ENCODE peak calls at places on chromosomes 3 and 15, in five cellular contexts. One of them, this sample, is unnamed.

GRCh38 chr3:71393093-71393492 is 190.4 kb downstream of the FOXP1 start:
- DNase-seq in psoas muscle: no peak
- DNase-seq in breast epithelium: no peak
- DNase-seq in stomach: no peak
- DNase-seq in mesendoderm: no peak
- DNase-seq in this sample: no peak

GRCh38 chr3:135991621-135992020 is 26.1 kb downstream of the PPP2R3A start:
- DNase-seq in mesendoderm: no peak
- DNase-seq in psoas muscle: no peak
- DNase-seq in breast epithelium: no peak
- DNase-seq in stomach: no peak
- DNase-seq in this sample: no peak

GRCh38 chr3:115415246-115415645 is 208.1 kb upstream of the GAP43 start:
- DNase-seq in stomach: no peak
- DNase-seq in mesendoderm: no peak
- DNase-seq in breast epithelium: no peak
- DNase-seq in psoas muscle: no peak
- DNase-seq in this sample: no peak

GRCh38 chr15:51274956-51275355 is 63.4 kb downstream of the CYP19A1 start:
- DNase-seq in breast epithelium: no peak
- DNase-seq in mesendoderm: no peak
- DNase-seq in stomach: no peak
- DNase-seq in psoas muscle: no peak
- DNase-seq in this sample: no peak

GRCh38 chr3:64224826-64225606 is at the start of gene PRICKLE2:
- DNase-seq in stomach: peak; percentile 67
- DNase-seq in breast epithelium: peak; percentile 64
- DNase-seq in mesendoderm: peak; percentile 86
- DNase-seq in psoas muscle: peak; percentile 87
- DNase-seq in this sample: no peak

GRCh38 chr15:43465105-43465504 is 27.9 kb downstream of the TP53BP1 start:
- DNase-seq in psoas muscle: no peak
- DNase-seq in mesendoderm: no peak
- DNase-seq in stomach: no peak
- DNase-seq in breast epithelium: no peak
- DNase-seq in this sample: no peak

GRCh38 chr3:133447751-133448477 is 48.1 kb downstream of the BFSP2 start:
- DNase-seq in stomach: no peak
- DNase-seq in mesendoderm: no peak
- DNase-seq in breast epithelium: no peak
- DNase-seq in psoas muscle: no peak
- DNase-seq in this sample: no peak

GRCh38 chr15:69491051-69491505 is 38.5 kb downstream of the RPLP1 start:
- DNase-seq in mesendoderm: no peak
- DNase-seq in breast epithelium: no peak
- DNase-seq in stomach: no peak
- DNase-seq in psoas muscle: peak; percentile 81
- DNase-seq in this sample: no peak

GRCh38 chr15:58146734-58147133 is 8.6 kb downstream of the AQP9 start:
- DNase-seq in mesendoderm: peak; percentile 5
- DNase-seq in psoas muscle: no peak
- DNase-seq in stomach: no peak
- DNase-seq in breast epithelium: no peak
- DNase-seq in this sample: no peak

GRCh38 chr15:74964794-74965193 is 8.2 kb upstream of the RPP25 start:
- DNase-seq in stomach: no peak
- DNase-seq in mesendoderm: no peak
- DNase-seq in breast epithelium: no peak
- DNase-seq in psoas muscle: no peak
- DNase-seq in this sample: no peak

GRCh38 chr3:134029256-134029733 is 430 bp downstream of the SLCO2A1 start:
- DNase-seq in mesendoderm: peak; percentile 46
- DNase-seq in psoas muscle: no peak
- DNase-seq in stomach: no peak
- DNase-seq in breast epithelium: no peak
- DNase-seq in this sample: no peak

GRCh38 chr3:176807938-176808337 is 389.3 kb downstream of the TBL1XR1 start:
- DNase-seq in breast epithelium: no peak
- DNase-seq in stomach: no peak
- DNase-seq in mesendoderm: no peak
- DNase-seq in psoas muscle: no peak
- DNase-seq in this sample: no peak

GRCh38 chr3:88324788-88325187 is 175.0 kb downstream of the C3orf38 start:
- DNase-seq in stomach: no peak
- DNase-seq in psoas muscle: no peak
- DNase-seq in mesendoderm: no peak
- DNase-seq in breast epithelium: no peak
- DNase-seq in this sample: no peak

GRCh38 chr3:129015388-129016105 is 14.4 kb downstream of the EFCC1 start:
- DNase-seq in breast epithelium: no peak
- DNase-seq in stomach: no peak
- DNase-seq in psoas muscle: no peak
- DNase-seq in mesendoderm: peak; percentile 37
- DNase-seq in this sample: no peak

GRCh38 chr15:68354268-68354667 is 76.7 kb downstream of the FEM1B start:
- DNase-seq in mesendoderm: no peak
- DNase-seq in psoas muscle: no peak
- DNase-seq in breast epithelium: no peak
- DNase-seq in stomach: no peak
- DNase-seq in this sample: no peak

GRCh38 chr3:61872077-61872706 is 310.8 kb downstream of the PTPRG start:
- DNase-seq in stomach: no peak
- DNase-seq in psoas muscle: no peak
- DNase-seq in breast epithelium: no peak
- DNase-seq in mesendoderm: no peak
- DNase-seq in this sample: no peak

GRCh38 chr3:118269537-118270125 is 765.0 kb downstream of the IGSF11 start:
- DNase-seq in psoas muscle: no peak
- DNase-seq in stomach: no peak
- DNase-seq in breast epithelium: no peak
- DNase-seq in mesendoderm: no peak
- DNase-seq in this sample: no peak

GRCh38 chr3:8604006-8604405 is 40.6 kb downstream of the SSUH2 start:
- DNase-seq in mesendoderm: no peak
- DNase-seq in breast epithelium: no peak
- DNase-seq in stomach: no peak
- DNase-seq in psoas muscle: no peak
- DNase-seq in this sample: no peak

GRCh38 chr15:70516408-70517193 is 246.8 kb downstream of the UACA start:
- DNase-seq in breast epithelium: no peak
- DNase-seq in mesendoderm: no peak
- DNase-seq in psoas muscle: no peak
- DNase-seq in stomach: no peak
- DNase-seq in this sample: no peak

GRCh38 chr3:23743141-23743784 is 62.5 kb upstream of the UBE2E1 start:
- DNase-seq in mesendoderm: peak; percentile 68
- DNase-seq in psoas muscle: no peak
- DNase-seq in stomach: no peak
- DNase-seq in breast epithelium: no peak
- DNase-seq in this sample: no peak

GRCh38 chr3:155442066-155442465 is 148.6 kb upstream of the STRIT1 start:
- DNase-seq in breast epithelium: no peak
- DNase-seq in psoas muscle: no peak
- DNase-seq in mesendoderm: no peak
- DNase-seq in stomach: no peak
- DNase-seq in this sample: no peak

GRCh38 chr15:58410353-58410752 is 21.4 kb upstream of the LIPC start:
- DNase-seq in mesendoderm: no peak
- DNase-seq in psoas muscle: no peak
- DNase-seq in stomach: no peak
- DNase-seq in breast epithelium: no peak
- DNase-seq in this sample: no peak

DNA sequence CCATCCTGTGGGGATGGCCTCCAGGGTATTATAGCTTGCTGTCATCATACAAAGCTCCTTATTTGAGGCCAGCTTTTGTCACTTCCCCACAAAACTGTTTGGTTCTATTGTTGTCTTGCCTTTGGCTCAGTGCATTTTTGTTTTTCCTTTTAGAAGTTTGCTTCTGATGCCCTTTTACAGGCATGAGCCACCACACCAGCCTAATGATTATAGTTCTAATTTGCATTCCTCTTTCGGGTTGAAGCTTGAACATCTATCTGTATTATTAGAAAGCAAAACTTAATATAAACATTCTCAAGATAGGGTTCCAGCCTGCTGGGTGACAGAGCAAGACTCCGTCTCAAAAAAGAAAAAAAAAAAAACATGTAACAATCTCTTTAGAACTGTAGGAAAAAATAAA is 39.8 kb downstream of the SMARCC1 start:
- DNase-seq in psoas muscle: no peak
- DNase-seq in mesendoderm: no peak
- DNase-seq in breast epithelium: no peak
- DNase-seq in stomach: no peak
- DNase-seq in this sample: no peak
- H3K27ac ChIP-seq in psoas muscle: no peak overlapping the region
- H3K27ac ChIP-seq in mesendoderm: no peak overlapping the region
- H3K27ac ChIP-seq in breast epithelium: no peak overlapping the region
- H3K27ac ChIP-seq in stomach: no peak overlapping the region
- H3K27ac ChIP-seq in this sample: no peak overlapping the region

DNA sequence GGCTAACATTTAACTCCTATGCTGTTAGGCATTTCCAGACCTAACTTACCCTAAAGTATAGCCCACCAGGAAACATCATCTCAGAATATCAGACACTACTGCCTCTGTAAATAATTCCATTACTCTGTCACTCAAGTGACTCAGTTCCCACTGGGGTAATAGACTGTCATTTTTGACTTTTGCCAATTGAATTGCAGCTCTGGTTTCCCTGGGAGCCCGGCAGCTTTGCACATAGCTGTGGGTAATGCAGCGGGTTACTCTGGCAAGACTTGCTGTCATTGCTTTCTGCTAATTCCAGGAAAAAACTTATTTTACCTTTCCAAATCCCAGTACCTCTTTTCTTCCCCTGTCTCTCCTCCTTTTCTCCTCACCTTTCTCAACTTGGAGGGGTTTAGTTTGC is 12.5 kb upstream of the NRROS start:
- DNase-seq in stomach: no peak
- DNase-seq in breast epithelium: no peak
- DNase-seq in psoas muscle: no peak
- DNase-seq in mesendoderm: no peak
- DNase-seq in this sample: no peak
- H3K4me1 ChIP-seq in stomach: peaks cover 5% of the 10 kb centered on the region
- H3K4me1 ChIP-seq in breast epithelium: no peaks in the 10 kb centered on the region
- H3K4me1 ChIP-seq in psoas muscle: peaks cover 5% of the 10 kb centered on the region
- H3K4me1 ChIP-seq in mesendoderm: peaks cover 3% of the 10 kb centered on the region
- H3K4me1 ChIP-seq in this sample: peaks cover 26% of the 10 kb centered on the region

DNA sequence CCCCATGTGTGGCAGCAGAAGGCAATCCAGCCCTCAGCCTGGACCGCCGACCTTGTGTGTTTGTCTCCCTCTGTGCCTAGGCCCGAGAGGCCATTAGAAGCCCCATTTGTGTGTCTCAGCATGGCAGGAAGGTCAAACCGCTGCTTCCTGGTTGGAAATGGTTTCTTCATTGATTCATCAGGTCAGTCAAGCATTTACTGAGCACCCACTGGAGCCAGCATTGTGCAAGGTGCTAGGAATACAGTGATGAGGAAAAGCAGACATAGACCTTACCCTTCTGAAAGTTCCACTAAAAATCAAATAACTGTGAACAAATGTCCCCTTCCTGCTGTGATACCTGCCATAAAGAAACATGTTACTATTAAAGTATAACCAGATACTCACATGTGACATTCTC is 265.9 kb upstream of the CTDSPL start:
- DNase-seq in stomach: no peak
- DNase-seq in breast epithelium: no peak
- DNase-seq in mesendoderm: no peak
- DNase-seq in psoas muscle: no peak
- DNase-seq in this sample: no peak
- H3K27ac ChIP-seq in stomach: peak overlapping the region; percentile 87
- H3K27ac ChIP-seq in breast epithelium: peak overlapping the region; percentile 70
- H3K27ac ChIP-seq in mesendoderm: no peak overlapping the region
- H3K27ac ChIP-seq in psoas muscle: no peak overlapping the region
- H3K27ac ChIP-seq in this sample: no peak overlapping the region

DNA sequence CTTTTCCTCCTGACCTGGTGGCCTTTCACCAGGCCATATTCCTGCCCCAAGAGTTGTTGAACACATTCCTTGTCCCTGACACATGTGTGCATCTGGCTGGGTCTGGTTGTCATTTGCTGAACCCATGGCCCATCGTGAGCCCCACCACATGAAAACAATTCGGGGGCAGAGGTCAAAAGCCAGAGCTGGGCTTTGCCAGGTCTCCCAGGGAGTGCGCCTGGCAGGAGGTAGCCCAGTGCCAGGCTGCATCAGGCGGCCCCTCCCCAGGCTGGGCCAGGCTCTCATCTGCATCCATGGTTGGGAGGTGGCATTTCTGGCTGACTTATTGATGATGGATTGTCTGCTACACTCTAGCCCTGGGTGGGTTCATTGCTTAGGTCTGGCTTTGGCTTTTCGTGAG is 30.9 kb downstream of the SPSB4 start:
- DNase-seq in mesendoderm: no peak
- DNase-seq in breast epithelium: no peak
- DNase-seq in psoas muscle: peak; percentile 14
- DNase-seq in stomach: no peak
- DNase-seq in this sample: no peak
- H3K4me1 ChIP-seq in mesendoderm: peaks cover 27% of the 10 kb centered on the region
- H3K4me1 ChIP-seq in breast epithelium: no peaks in the 10 kb centered on the region
- H3K4me1 ChIP-seq in psoas muscle: peaks cover 38% of the 10 kb centered on the region
- H3K4me1 ChIP-seq in stomach: peaks cover 5% of the 10 kb centered on the region
- H3K4me1 ChIP-seq in this sample: no peaks in the 10 kb centered on the region

This sample was measured in effector memory CD4-positive, alpha-beta T cell.